ENCODE peak calls at places on chromosomes 1 and 21, in eight cellular contexts. One of them, this sample, is unnamed.

GRCh38 chr1:70767377-70767776 is 280.2 kb downstream of the PTGER3 start:
- DNase-seq in KG1: no peak
- DNase-seq in activated CD4-positive, CD25-positive, alpha-beta regulatory T cell: no peak
- DNase-seq in AG20443: peak
- DNase-seq in iris pigment epithelial cell: no peak
- DNase-seq in OCI-LY7: no peak
- DNase-seq in NCI-H748 treated with DMSO at 0.1 percent for 48 hours: no peak
- DNase-seq in foreskin keratinocyte: peak
- DNase-seq in this sample: no peak

GRCh38 chr1:169601096-169601881 is 15.0 kb upstream of the F5 start:
- DNase-seq in NCI-H748 treated with DMSO at 0.1 percent for 48 hours: no peak
- DNase-seq in activated CD4-positive, CD25-positive, alpha-beta regulatory T cell: no peak
- DNase-seq in foreskin keratinocyte: no peak
- DNase-seq in iris pigment epithelial cell: peak
- DNase-seq in AG20443: peak
- DNase-seq in KG1: peak
- DNase-seq in OCI-LY7: peak
- DNase-seq in this sample: peak

GRCh38 chr21:38822754-38823374 is 17.1 kb downstream of the ETS2 start:
- DNase-seq in KG1: no peak
- DNase-seq in OCI-LY7: no peak
- DNase-seq in NCI-H748 treated with DMSO at 0.1 percent for 48 hours: no peak
- DNase-seq in foreskin keratinocyte: no peak
- DNase-seq in AG20443: no peak
- DNase-seq in activated CD4-positive, CD25-positive, alpha-beta regulatory T cell: no peak
- DNase-seq in iris pigment epithelial cell: no peak
- DNase-seq in this sample: no peak

GRCh38 chr1:170067253-170067819 is 7.2 kb downstream of the KIFAP3 start:
- DNase-seq in KG1: no peak
- DNase-seq in NCI-H748 treated with DMSO at 0.1 percent for 48 hours: no peak
- DNase-seq in AG20443: no peak
- DNase-seq in activated CD4-positive, CD25-positive, alpha-beta regulatory T cell: no peak
- DNase-seq in iris pigment epithelial cell: no peak
- DNase-seq in foreskin keratinocyte: no peak
- DNase-seq in OCI-LY7: no peak
- DNase-seq in this sample: no peak

GRCh38 chr21:43772368-43772870 is 3.7 kb downstream of the CSTB start:
- DNase-seq in OCI-LY7: no peak
- DNase-seq in NCI-H748 treated with DMSO at 0.1 percent for 48 hours: no peak
- DNase-seq in iris pigment epithelial cell: no peak
- DNase-seq in KG1: no peak
- DNase-seq in activated CD4-positive, CD25-positive, alpha-beta regulatory T cell: no peak
- DNase-seq in foreskin keratinocyte: no peak
- DNase-seq in AG20443: no peak
- DNase-seq in this sample: no peak

GRCh38 chr1:201191723-201192477 is 1.3 kb downstream of the IGFN1 start:
- DNase-seq in OCI-LY7: no peak
- DNase-seq in activated CD4-positive, CD25-positive, alpha-beta regulatory T cell: no peak
- DNase-seq in NCI-H748 treated with DMSO at 0.1 percent for 48 hours: no peak
- DNase-seq in KG1: no peak
- DNase-seq in iris pigment epithelial cell: peak
- DNase-seq in AG20443: peak
- DNase-seq in foreskin keratinocyte: peak
- DNase-seq in this sample: peak

GRCh38 chr21:34580181-34580700 is 34.7 kb downstream of the RCAN1 start:
- DNase-seq in foreskin keratinocyte: peak
- DNase-seq in activated CD4-positive, CD25-positive, alpha-beta regulatory T cell: no peak
- DNase-seq in KG1: no peak
- DNase-seq in NCI-H748 treated with DMSO at 0.1 percent for 48 hours: peak
- DNase-seq in AG20443: peak
- DNase-seq in iris pigment epithelial cell: no peak
- DNase-seq in OCI-LY7: no peak
- DNase-seq in this sample: peak

GRCh38 chr1:164675342-164675904 is 116.4 kb downstream of the PBX1 start:
- DNase-seq in OCI-LY7: no peak
- DNase-seq in activated CD4-positive, CD25-positive, alpha-beta regulatory T cell: no peak
- DNase-seq in AG20443: peak
- DNase-seq in iris pigment epithelial cell: peak
- DNase-seq in NCI-H748 treated with DMSO at 0.1 percent for 48 hours: no peak
- DNase-seq in foreskin keratinocyte: peak
- DNase-seq in KG1: no peak
- DNase-seq in this sample: peak

GRCh38 chr1:33132549-33132948 is 49.3 kb downstream of the TRIM62 start:
- DNase-seq in OCI-LY7: no peak
- DNase-seq in iris pigment epithelial cell: no peak
- DNase-seq in foreskin keratinocyte: no peak
- DNase-seq in AG20443: no peak
- DNase-seq in NCI-H748 treated with DMSO at 0.1 percent for 48 hours: no peak
- DNase-seq in activated CD4-positive, CD25-positive, alpha-beta regulatory T cell: no peak
- DNase-seq in KG1: no peak
- DNase-seq in this sample: no peak

GRCh38 chr21:20856926-20857325 is 141.3 kb upstream of the NCAM2 start:
- DNase-seq in NCI-H748 treated with DMSO at 0.1 percent for 48 hours: peak
- DNase-seq in AG20443: no peak
- DNase-seq in OCI-LY7: no peak
- DNase-seq in activated CD4-positive, CD25-positive, alpha-beta regulatory T cell: no peak
- DNase-seq in foreskin keratinocyte: no peak
- DNase-seq in KG1: no peak
- DNase-seq in iris pigment epithelial cell: no peak
- DNase-seq in this sample: no peak

GRCh38 chr1:185834371-185834900 is 100.2 kb downstream of the HMCN1 start:
- DNase-seq in OCI-LY7: no peak
- DNase-seq in NCI-H748 treated with DMSO at 0.1 percent for 48 hours: no peak
- DNase-seq in foreskin keratinocyte: no peak
- DNase-seq in KG1: no peak
- DNase-seq in AG20443: no peak
- DNase-seq in activated CD4-positive, CD25-positive, alpha-beta regulatory T cell: no peak
- DNase-seq in iris pigment epithelial cell: peak
- DNase-seq in this sample: no peak

GRCh38 chr1:111192074-111192473 is 8.4 kb downstream of the DENND2D start:
- DNase-seq in activated CD4-positive, CD25-positive, alpha-beta regulatory T cell: no peak
- DNase-seq in AG20443: no peak
- DNase-seq in KG1: no peak
- DNase-seq in NCI-H748 treated with DMSO at 0.1 percent for 48 hours: no peak
- DNase-seq in OCI-LY7: no peak
- DNase-seq in iris pigment epithelial cell: no peak
- DNase-seq in foreskin keratinocyte: no peak
- DNase-seq in this sample: no peak

GRCh38 chr1:207826557-207827487 is 75.0 kb downstream of the CD46 start:
- DNase-seq in AG20443: no peak
- DNase-seq in NCI-H748 treated with DMSO at 0.1 percent for 48 hours: no peak
- DNase-seq in KG1: no peak
- DNase-seq in foreskin keratinocyte: no peak
- DNase-seq in iris pigment epithelial cell: peak
- DNase-seq in OCI-LY7: peak
- DNase-seq in activated CD4-positive, CD25-positive, alpha-beta regulatory T cell: no peak
- DNase-seq in this sample: no peak

GRCh38 chr21:33403128-33403785 is at the start of gene IFNGR2:
- DNase-seq in activated CD4-positive, CD25-positive, alpha-beta regulatory T cell: no peak
- DNase-seq in OCI-LY7: peak
- DNase-seq in KG1: no peak
- DNase-seq in iris pigment epithelial cell: peak
- DNase-seq in AG20443: peak
- DNase-seq in NCI-H748 treated with DMSO at 0.1 percent for 48 hours: no peak
- DNase-seq in foreskin keratinocyte: no peak
- DNase-seq in this sample: peak

GRCh38 chr1:178627037-178627436 is 98.0 kb upstream of the RALGPS2 start:
- DNase-seq in NCI-H748 treated with DMSO at 0.1 percent for 48 hours: no peak
- DNase-seq in KG1: no peak
- DNase-seq in AG20443: no peak
- DNase-seq in activated CD4-positive, CD25-positive, alpha-beta regulatory T cell: no peak
- DNase-seq in iris pigment epithelial cell: no peak
- DNase-seq in OCI-LY7: no peak
- DNase-seq in foreskin keratinocyte: no peak
- DNase-seq in this sample: no peak

GRCh38 chr1:13699936-13700520 is at the start of gene PRDM2:
- DNase-seq in NCI-H748 treated with DMSO at 0.1 percent for 48 hours: no peak
- DNase-seq in AG20443: peak
- DNase-seq in OCI-LY7: peak
- DNase-seq in iris pigment epithelial cell: peak
- DNase-seq in foreskin keratinocyte: peak
- DNase-seq in activated CD4-positive, CD25-positive, alpha-beta regulatory T cell: peak
- DNase-seq in KG1: no peak
- DNase-seq in this sample: peak

GRCh38 chr1:15804060-15804459 is 3.4 kb downstream of the UQCRHL start:
- DNase-seq in KG1: no peak
- DNase-seq in activated CD4-positive, CD25-positive, alpha-beta regulatory T cell: no peak
- DNase-seq in AG20443: no peak
- DNase-seq in OCI-LY7: no peak
- DNase-seq in NCI-H748 treated with DMSO at 0.1 percent for 48 hours: no peak
- DNase-seq in foreskin keratinocyte: no peak
- DNase-seq in iris pigment epithelial cell: no peak
- DNase-seq in this sample: no peak

GRCh38 chr21:44925027-44925755 is 4.5 kb upstream of the ITGB2 start:
- DNase-seq in KG1: no peak
- DNase-seq in AG20443: peak
- DNase-seq in OCI-LY7: no peak
- DNase-seq in foreskin keratinocyte: peak
- DNase-seq in NCI-H748 treated with DMSO at 0.1 percent for 48 hours: no peak
- DNase-seq in iris pigment epithelial cell: peak
- DNase-seq in activated CD4-positive, CD25-positive, alpha-beta regulatory T cell: no peak
- DNase-seq in this sample: no peak

GRCh38 chr1:40740039-40740991 is 43.3 kb upstream of the KCNQ4 start:
- DNase-seq in foreskin keratinocyte: no peak
- DNase-seq in NCI-H748 treated with DMSO at 0.1 percent for 48 hours: no peak
- DNase-seq in OCI-LY7: no peak
- DNase-seq in iris pigment epithelial cell: no peak
- DNase-seq in activated CD4-positive, CD25-positive, alpha-beta regulatory T cell: no peak
- DNase-seq in AG20443: no peak
- DNase-seq in KG1: no peak
- DNase-seq in this sample: no peak

GRCh38 chr1:183195146-183195571 is 9.1 kb downstream of the LAMC2 start:
- DNase-seq in iris pigment epithelial cell: peak
- DNase-seq in AG20443: no peak
- DNase-seq in OCI-LY7: no peak
- DNase-seq in NCI-H748 treated with DMSO at 0.1 percent for 48 hours: no peak
- DNase-seq in KG1: no peak
- DNase-seq in activated CD4-positive, CD25-positive, alpha-beta regulatory T cell: no peak
- DNase-seq in foreskin keratinocyte: peak
- DNase-seq in this sample: peak

GRCh38 chr1:112672842-112673241 is 1.6 kb upstream of the MOV10 start:
- DNase-seq in iris pigment epithelial cell: no peak
- DNase-seq in NCI-H748 treated with DMSO at 0.1 percent for 48 hours: no peak
- DNase-seq in foreskin keratinocyte: no peak
- DNase-seq in KG1: no peak
- DNase-seq in AG20443: no peak
- DNase-seq in OCI-LY7: no peak
- DNase-seq in activated CD4-positive, CD25-positive, alpha-beta regulatory T cell: no peak
- DNase-seq in this sample: no peak

GRCh38 chr1:88557044-88557443 is 127.0 kb upstream of the PKN2 start:
- DNase-seq in OCI-LY7: no peak
- DNase-seq in iris pigment epithelial cell: no peak
- DNase-seq in activated CD4-positive, CD25-positive, alpha-beta regulatory T cell: no peak
- DNase-seq in foreskin keratinocyte: no peak
- DNase-seq in NCI-H748 treated with DMSO at 0.1 percent for 48 hours: no peak
- DNase-seq in KG1: no peak
- DNase-seq in AG20443: no peak
- DNase-seq in this sample: no peak

GRCh38 chr1:115890618-115891017 is 49.7 kb upstream of the NHLH2 start:
- DNase-seq in KG1: no peak
- DNase-seq in AG20443: no peak
- DNase-seq in NCI-H748 treated with DMSO at 0.1 percent for 48 hours: peak
- DNase-seq in activated CD4-positive, CD25-positive, alpha-beta regulatory T cell: no peak
- DNase-seq in foreskin keratinocyte: no peak
- DNase-seq in iris pigment epithelial cell: no peak
- DNase-seq in OCI-LY7: no peak
- DNase-seq in this sample: no peak

GRCh38 chr1:212920895-212921294 is 29.4 kb upstream of the VASH2 start:
- DNase-seq in iris pigment epithelial cell: no peak
- DNase-seq in KG1: no peak
- DNase-seq in activated CD4-positive, CD25-positive, alpha-beta regulatory T cell: no peak
- DNase-seq in NCI-H748 treated with DMSO at 0.1 percent for 48 hours: no peak
- DNase-seq in AG20443: no peak
- DNase-seq in OCI-LY7: peak
- DNase-seq in foreskin keratinocyte: no peak
- DNase-seq in this sample: no peak

GRCh38 chr1:151898519-151898991 is 10.8 kb downstream of the THEM4 start:
- DNase-seq in foreskin keratinocyte: no peak
- DNase-seq in iris pigment epithelial cell: no peak
- DNase-seq in NCI-H748 treated with DMSO at 0.1 percent for 48 hours: no peak
- DNase-seq in KG1: peak
- DNase-seq in OCI-LY7: no peak
- DNase-seq in AG20443: no peak
- DNase-seq in activated CD4-positive, CD25-positive, alpha-beta regulatory T cell: no peak
- DNase-seq in this sample: no peak

GRCh38 chr1:207018707-207019106 is 13.8 kb downstream of the C1orf116 start:
- DNase-seq in NCI-H748 treated with DMSO at 0.1 percent for 48 hours: no peak
- DNase-seq in iris pigment epithelial cell: no peak
- DNase-seq in OCI-LY7: no peak
- DNase-seq in foreskin keratinocyte: no peak
- DNase-seq in KG1: no peak
- DNase-seq in AG20443: no peak
- DNase-seq in activated CD4-positive, CD25-positive, alpha-beta regulatory T cell: no peak
- DNase-seq in this sample: no peak

GRCh38 chr1:107138767-107139445 is 1.9 kb upstream of the NTNG1 start:
- DNase-seq in AG20443: peak
- DNase-seq in KG1: no peak
- DNase-seq in NCI-H748 treated with DMSO at 0.1 percent for 48 hours: no peak
- DNase-seq in foreskin keratinocyte: peak
- DNase-seq in OCI-LY7: no peak
- DNase-seq in activated CD4-positive, CD25-positive, alpha-beta regulatory T cell: no peak
- DNase-seq in iris pigment epithelial cell: peak
- DNase-seq in this sample: no peak

GRCh38 chr1:230204852-230205251 is 137.8 kb downstream of the GALNT2 start:
- DNase-seq in activated CD4-positive, CD25-positive, alpha-beta regulatory T cell: no peak
- DNase-seq in NCI-H748 treated with DMSO at 0.1 percent for 48 hours: no peak
- DNase-seq in foreskin keratinocyte: no peak
- DNase-seq in KG1: no peak
- DNase-seq in iris pigment epithelial cell: no peak
- DNase-seq in AG20443: no peak
- DNase-seq in OCI-LY7: no peak
- DNase-seq in this sample: no peak

GRCh38 chr1:208052135-208052534 is 141.2 kb upstream of the CD34 start:
- DNase-seq in NCI-H748 treated with DMSO at 0.1 percent for 48 hours: no peak
- DNase-seq in activated CD4-positive, CD25-positive, alpha-beta regulatory T cell: no peak
- DNase-seq in OCI-LY7: no peak
- DNase-seq in iris pigment epithelial cell: no peak
- DNase-seq in AG20443: no peak
- DNase-seq in KG1: no peak
- DNase-seq in foreskin keratinocyte: no peak
- DNase-seq in this sample: no peak

This sample was measured in RWPE1.